ENCODE peak calls at places on chromosome 5, in six cellular contexts. X is mesendoderm, Y is H9, P is mesenchymal stem cell, T is neuronal stem cell, Q is H1. F is an unnamed sample.

GRCh38 chr5:65126670-65127069 is 355.1 kb downstream of the ADAMTS6 start:
- DNase-seq in Y (no peak), Q (peak; percentile 39), T (no peak), X (no peak), P (no peak), F (no peak)

GRCh38 chr5:117095803-117096332 is 521.2 kb upstream of the SEMA6A start:
- DNase-seq in X (peak; percentile 70), P (no peak), T (no peak), Y (no peak), Q (no peak), F (no peak)

GRCh38 chr5:73968729-73969128 is 342.7 kb downstream of the ARHGEF28 start:
- DNase-seq in Y (no peak), P (no peak), X (peak; percentile 73), T (no peak), Q (no peak), F (peak; percentile 12)

GRCh38 chr5:127957183-127957582 is 126.4 kb upstream of the SLC12A2 start:
- DNase-seq in T (no peak), Q (no peak), Y (no peak), X (no peak), P (peak; percentile 43), F (peak; percentile 72)

GRCh38 chr5:93586948-93587918 is 4.2 kb downstream of the NR2F1 start:
- DNase-seq in X (no peak), P (peak; percentile 59), T (no peak), Q (no peak), Y (no peak), F (peak; percentile 60)

GRCh38 chr5:110386782-110387181 is 339.7 kb downstream of the TMEM232 start:
- DNase-seq in X (peak; percentile 76), T (no peak), P (peak; percentile 57), Y (no peak), Q (no peak), F (peak; percentile 4)

GRCh38 chr5:80238778-80239679 is 16.8 kb downstream of the SERINC5 start:
- DNase-seq in T (no peak), Y (no peak), X (no peak), P (no peak), Q (no peak), F (peak; percentile 61)

GRCh38 chr5:179262126-179262920 is 82.9 kb downstream of the ADAMTS2 start:
- DNase-seq in T (no peak), Y (peak; percentile 22), Q (peak; percentile 34), P (no peak), X (no peak), F (no peak)

GRCh38 chr5:55234171-55234700 is 828 bp upstream of the CCNO start:
- DNase-seq in X (peak; percentile 51), Q (no peak), T (no peak), P (peak; percentile 40), Y (peak; percentile 41), F (peak; percentile 19)

GRCh38 chr5:179803651-179804598 is 2.7 kb downstream of the MGAT4B start:
- DNase-seq in P (peak; percentile 35), X (no peak), Y (no peak), Q (peak; percentile 44), T (no peak), F (peak; percentile 41)

GRCh38 chr5:174058433-174059122 is 13.1 kb downstream of the NSG2 start:
- DNase-seq in T (no peak), Q (no peak), P (no peak), Y (no peak), X (no peak), F (no peak)

GRCh38 chr5:175828676-175829075 is 42.7 kb upstream of the CPLX2 start:
- DNase-seq in T (no peak), Y (no peak), X (no peak), Q (no peak), P (no peak), F (no peak)

GRCh38 chr5:175826980-175827379 is 44.4 kb upstream of the CPLX2 start:
- DNase-seq in Y (no peak), X (peak; percentile 29), P (no peak), T (no peak), Q (no peak), F (no peak)

GRCh38 chr5:175829718-175830585 is 41.4 kb upstream of the CPLX2 start:
- DNase-seq in Y (no peak), X (no peak), Q (no peak), T (no peak), P (no peak), F (no peak)

GRCh38 chr5:175831507-175831906 is 39.9 kb upstream of the CPLX2 start:
- DNase-seq in X (peak; percentile 45), Q (no peak), Y (no peak), T (no peak), P (no peak), F (no peak)

DNA sequence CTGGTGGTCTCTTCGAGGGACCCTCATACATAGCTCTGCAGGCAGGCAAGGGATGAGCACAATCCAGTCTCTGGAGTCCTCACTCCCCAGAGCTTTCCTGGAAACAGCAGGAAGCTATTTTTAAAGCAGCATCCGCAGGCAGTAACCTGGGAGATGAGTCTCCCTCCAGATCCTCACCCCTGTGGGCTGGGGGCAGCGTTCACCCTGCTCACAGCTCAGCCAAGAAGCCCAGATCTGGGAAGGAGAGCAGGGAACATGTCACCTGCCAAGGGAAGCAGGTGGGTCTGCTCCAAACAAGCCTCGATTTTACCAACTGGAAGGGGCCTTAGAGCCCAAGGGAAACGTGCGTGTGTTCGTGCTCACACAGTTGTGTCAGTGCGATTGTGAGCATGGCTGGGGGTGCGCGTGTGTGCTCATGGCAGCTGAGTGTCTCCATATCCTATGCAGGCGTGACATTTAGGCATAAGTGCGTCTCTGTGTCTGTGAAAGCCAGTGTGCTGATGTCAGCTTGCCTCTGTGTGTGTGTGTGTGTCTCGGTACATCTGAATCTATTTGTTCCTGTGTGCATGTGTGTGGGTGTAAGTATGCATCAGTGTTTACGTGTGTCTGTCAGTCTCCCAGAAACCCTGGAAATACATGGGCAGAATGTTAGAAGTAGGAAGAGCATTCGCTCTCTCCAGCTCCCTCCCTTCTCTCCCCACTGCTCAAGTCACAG is 40.6 kb upstream of the CPLX2 start:
- DNase-seq in Q (no peak), P (no peak), X (no peak), Y (no peak), T (no peak), F (no peak)
- H3K4me1 ChIP-seq in Q (no peaks in the 10 kb centered on the region), P (no peaks in the 10 kb centered on the region), X (no peaks in the 10 kb centered on the region), Y (no peaks in the 10 kb centered on the region), T (peaks cover 8% of the 10 kb centered on the region), F (no peaks in the 10 kb centered on the region)

DNA sequence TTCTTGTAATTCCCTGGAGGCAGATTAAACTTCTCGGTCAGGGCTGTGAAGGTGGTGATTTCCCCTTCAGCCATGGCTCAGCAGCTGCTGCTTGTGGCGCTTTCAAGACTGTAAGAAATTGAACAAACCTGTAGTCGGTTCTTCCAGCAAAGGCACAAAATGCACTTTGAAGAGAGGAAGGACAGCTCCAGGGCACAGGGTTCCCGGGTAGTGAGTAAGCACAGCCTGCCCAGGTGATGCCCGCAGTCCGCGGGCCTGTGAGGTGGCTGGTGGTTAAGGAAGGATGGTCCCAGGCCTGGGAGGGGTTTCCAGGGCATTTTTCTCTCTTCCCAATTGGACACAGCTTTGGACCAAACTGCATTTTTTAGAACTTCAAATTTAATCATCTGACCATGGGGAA is 71.8 kb downstream of the FGF1 start:
- DNase-seq in P (no peak), Q (no peak), X (no peak), T (no peak), Y (no peak), F (no peak)
- H2BK15ac ChIP-seq in P (peak overlapping the region; percentile 13), Q (no peak overlapping the region), X (no peak overlapping the region), T (no peak overlapping the region), Y (no peak overlapping the region), F (peak overlapping the region; percentile 99)

GRCh38 chr5:150505816-150506215 is 2.1 kb upstream of the NDST1 start:
- DNase-seq in P (no peak), T (no peak), Y (no peak), X (no peak), Q (no peak), F (no peak)
- H3K27ac ChIP-seq in P (no peak overlapping the region), T (no peak overlapping the region), Y (no peak overlapping the region), X (no peak overlapping the region), Q (no peak overlapping the region), F (no peak overlapping the region)

GRCh38 chr5:154464435-154464834 is 13.6 kb downstream of the HAND1 start:
- DNase-seq in P (no peak), T (no peak), X (no peak), Y (no peak), Q (no peak), F (no peak)

GRCh38 chr5:154467655-154468354 is 10.2 kb downstream of the HAND1 start:
- DNase-seq in Q (peak; percentile 96), P (peak; percentile 66), T (no peak), X (peak; percentile 84), Y (peak; percentile 88), F (peak; percentile 53)

GRCh38 chr5:154465169-154465568 is 12.9 kb downstream of the HAND1 start:
- DNase-seq in X (no peak), Q (no peak), T (no peak), P (peak; percentile 78), Y (no peak), F (peak; percentile 74)

GRCh38 chr5:154466671-154467070 is 11.4 kb downstream of the HAND1 start:
- DNase-seq in Y (no peak), P (no peak), X (peak; percentile 5), Q (no peak), T (no peak), F (peak; percentile 59)

GRCh38 chr5:154466147-154466546 is 11.9 kb downstream of the HAND1 start:
- DNase-seq in Q (no peak), P (no peak), X (no peak), Y (no peak), T (no peak), F (no peak)
- H3K4me1 ChIP-seq in Q (peaks cover 3% of the 10 kb centered on the region), P (no peaks in the 10 kb centered on the region), X (no peaks in the 10 kb centered on the region), Y (no peaks in the 10 kb centered on the region), T (no peaks in the 10 kb centered on the region), F (peaks cover 2% of the 10 kb centered on the region)

GRCh38 chr5:143515829-143516228 is 112.3 kb upstream of the NR3C1 start:
- DNase-seq in Y (no peak), Q (no peak), P (peak; percentile 22), T (no peak), X (no peak), F (peak; percentile 39)

GRCh38 chr5:143516249-143516648 is 112.8 kb upstream of the NR3C1 start:
- DNase-seq in P (no peak), Q (no peak), T (no peak), Y (no peak), X (peak; percentile 13), F (no peak)

GRCh38 chr5:143511736-143512135 is 108.2 kb upstream of the NR3C1 start:
- DNase-seq in X (no peak), T (no peak), Q (no peak), P (no peak), Y (no peak), F (no peak)

GRCh38 chr5:143514915-143515314 is 111.4 kb upstream of the NR3C1 start:
- DNase-seq in Y (no peak), T (no peak), X (no peak), Q (no peak), P (no peak), F (peak; percentile 74)

DNA sequence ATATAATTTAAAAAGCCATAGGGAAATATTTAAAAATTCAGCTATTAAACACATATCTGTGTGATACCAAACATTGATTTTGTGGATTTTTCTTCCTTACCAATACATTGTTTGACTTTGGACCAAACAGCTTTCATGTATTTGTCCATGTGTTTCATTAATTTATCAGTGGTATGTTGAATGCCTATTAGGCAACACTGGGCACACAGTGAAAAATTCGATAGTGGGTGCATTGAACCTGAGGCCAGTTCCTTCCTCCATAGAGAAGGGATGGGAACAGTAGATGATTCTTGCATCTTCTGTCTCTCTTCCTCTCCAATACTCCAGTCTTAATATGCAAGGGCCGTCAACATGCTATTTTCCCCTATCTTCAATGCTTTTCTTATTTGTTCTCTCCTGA is 110.2 kb upstream of the NR3C1 start:
- DNase-seq in P (no peak), T (no peak), Q (no peak), Y (no peak), X (no peak), F (no peak)
- H2BK15ac ChIP-seq in P (no peak overlapping the region), T (no peak overlapping the region), Q (no peak overlapping the region), Y (no peak overlapping the region), X (no peak overlapping the region), F (no peak overlapping the region)

GRCh38 chr5:131384181-131384580 is 120.3 kb downstream of the CDC42SE2 start:
- DNase-seq in T (no peak), P (no peak), Q (no peak), Y (no peak), X (peak; percentile 33), F (no peak)
- H3K27ac ChIP-seq in T (no peak overlapping the region), P (no peak overlapping the region), Q (no peak overlapping the region), Y (no peak overlapping the region), X (no peak overlapping the region), F (no peak overlapping the region)

F was measured in IMR-90.